ENCODE peak calls at places on chromosomes 5 and 9, in four cellular contexts. One of them, this sample, is unnamed.
A peak's percentile ranks its signal among the peaks of the same experiment; 100 is the strongest.

GRCh38 chr5:133756036-133756435 is 143.7 kb upstream of the FSTL4 start:
- DNase-seq in H1: no peak
- DNase-seq in K562: no peak
- DNase-seq in HepG2: no peak
- DNase-seq in this sample: no peak

GRCh38 chr5:152218694-152219093 is 186.4 kb downstream of the NMUR2 start:
- DNase-seq in H1: no peak
- DNase-seq in HepG2: peak; percentile 1
- DNase-seq in K562: no peak
- DNase-seq in this sample: no peak

GRCh38 chr5:40757400-40757799 is 1.6 kb upstream of the TTC33 start:
- DNase-seq in HepG2: no peak
- DNase-seq in K562: no peak
- DNase-seq in H1: no peak
- DNase-seq in this sample: no peak

GRCh38 chr5:150710165-150710564 is 9.3 kb upstream of the RBM22 start:
- DNase-seq in HepG2: no peak
- DNase-seq in H1: no peak
- DNase-seq in K562: no peak
- DNase-seq in this sample: no peak

GRCh38 chr5:32225445-32225844 is 51.3 kb upstream of the GOLPH3 start:
- DNase-seq in K562: no peak
- DNase-seq in HepG2: peak; percentile 38
- DNase-seq in H1: no peak
- DNase-seq in this sample: no peak

GRCh38 chr5:84218546-84218945 is 166.1 kb downstream of the EDIL3 start:
- DNase-seq in HepG2: no peak
- DNase-seq in K562: no peak
- DNase-seq in H1: no peak
- DNase-seq in this sample: no peak

GRCh38 chr9:110016340-110016739 is 191.6 kb downstream of the C9orf152 start:
- DNase-seq in K562: no peak
- DNase-seq in H1: no peak
- DNase-seq in HepG2: peak; percentile 18
- DNase-seq in this sample: no peak

GRCh38 chr9:36218411-36218901 is 27.7 kb downstream of the CLTA start:
- DNase-seq in H1: no peak
- DNase-seq in K562: no peak
- DNase-seq in HepG2: no peak
- DNase-seq in this sample: no peak

GRCh38 chr9:95341262-95342011 is 23.9 kb upstream of the FANCC start:
- DNase-seq in H1: no peak
- DNase-seq in K562: no peak
- DNase-seq in HepG2: no peak
- DNase-seq in this sample: no peak

GRCh38 chr5:142915840-142916424 is 145.8 kb downstream of the ARHGAP26 start:
- DNase-seq in HepG2: peak; percentile 50
- DNase-seq in K562: peak; percentile 14
- DNase-seq in H1: peak; percentile 38
- DNase-seq in this sample: peak; percentile 51

GRCh38 chr5:142233083-142234032 is 91.5 kb downstream of the SPRY4 start:
- DNase-seq in K562: no peak
- DNase-seq in H1: no peak
- DNase-seq in HepG2: no peak
- DNase-seq in this sample: no peak

GRCh38 chr9:136402067-136402466 is 2.1 kb upstream of the SNAPC4 start:
- DNase-seq in H1: no peak
- DNase-seq in HepG2: no peak
- DNase-seq in K562: no peak
- DNase-seq in this sample: no peak

GRCh38 chr9:136403915-136404800 is 4.2 kb upstream of the SNAPC4 start:
- DNase-seq in K562: no peak
- DNase-seq in H1: no peak
- DNase-seq in HepG2: no peak
- DNase-seq in this sample: peak; percentile 46

GRCh38 chr9:136405481-136405880 is 4.9 kb downstream of the ENTR1 start:
- DNase-seq in HepG2: no peak
- DNase-seq in K562: no peak
- DNase-seq in H1: no peak
- DNase-seq in this sample: no peak

GRCh38 chr9:136404801-136405136 is 4.8 kb upstream of the SNAPC4 start:
- DNase-seq in H1: no peak
- DNase-seq in HepG2: no peak
- DNase-seq in K562: no peak
- DNase-seq in this sample: no peak

DNA sequence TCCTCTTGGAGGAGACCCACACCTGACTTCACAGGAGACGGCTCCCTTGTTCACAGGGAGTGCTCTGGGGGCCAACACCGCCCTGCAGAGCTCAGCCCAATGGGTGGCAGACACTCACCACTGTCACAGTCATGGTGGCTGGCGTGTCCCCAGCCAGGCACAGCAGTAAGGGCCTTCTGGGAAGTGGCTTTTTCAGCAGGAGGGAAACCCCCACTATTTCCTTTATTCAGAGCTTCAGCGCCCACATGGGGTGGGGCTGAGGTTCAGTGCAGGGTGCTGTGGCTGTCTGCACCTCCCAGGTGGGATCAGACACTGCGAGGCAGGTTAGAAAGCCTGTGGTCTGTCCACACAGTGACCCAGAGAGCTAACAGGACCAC is 3.6 kb upstream of the SNAPC4 start:
- DNase-seq in H1: no peak
- DNase-seq in K562: no peak
- DNase-seq in HepG2: no peak
- DNase-seq in this sample: peak; percentile 51
- TF ChIP-seq TAF1 in H1: no peak
- TF ChIP-seq TAF1 in K562: no peak
- TF ChIP-seq TAF1 in HepG2: no peak
- TF ChIP-seq TAF1 in this sample: no peak

DNA sequence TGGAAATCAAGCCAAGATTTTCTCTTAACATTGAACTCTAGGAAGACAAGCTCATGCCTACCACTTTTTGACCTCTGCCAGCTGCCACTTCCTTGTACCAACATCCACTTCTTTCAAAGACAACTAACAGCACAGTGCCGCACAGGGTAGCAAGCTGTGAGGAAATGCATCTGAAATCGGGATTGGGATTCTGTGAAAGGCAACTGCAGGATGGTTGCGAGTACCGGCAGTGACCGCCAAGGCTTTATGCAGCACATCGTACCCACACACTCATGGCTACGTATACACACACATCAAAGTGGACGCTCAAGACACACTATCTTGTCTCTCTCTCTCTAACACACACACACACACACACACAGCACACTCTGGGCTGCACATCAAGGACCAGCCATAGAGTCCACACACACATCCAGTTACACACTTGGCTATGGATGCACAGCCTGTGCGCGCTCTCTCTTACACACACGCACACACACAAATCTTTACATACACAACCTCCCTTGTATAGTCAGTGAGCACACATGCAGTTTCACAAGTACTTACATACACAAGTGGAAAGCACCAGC is 972 bp downstream of the HTR4 start:
- DNase-seq in H1: no peak
- DNase-seq in HepG2: no peak
- DNase-seq in K562: no peak
- DNase-seq in this sample: no peak
- TF ChIP-seq ZNF274 in H1: no peak
- TF ChIP-seq ZNF274 in HepG2: no peak
- TF ChIP-seq ZNF274 in K562: no peak
- TF ChIP-seq ZNF274 in this sample: no peak

GRCh38 chr5:72246954-72247442 is 73.0 kb downstream of the MRPS27 start:
- DNase-seq in HepG2: no peak
- DNase-seq in H1: no peak
- DNase-seq in K562: no peak
- DNase-seq in this sample: no peak
- TF ChIP-seq TAF1 in HepG2: no peak
- TF ChIP-seq TAF1 in H1: no peak
- TF ChIP-seq TAF1 in K562: no peak
- TF ChIP-seq TAF1 in this sample: no peak

GRCh38 chr9:108386859-108387384 is 468.9 kb downstream of the ACTL7B start:
- DNase-seq in K562: no peak
- DNase-seq in H1: no peak
- DNase-seq in HepG2: no peak
- DNase-seq in this sample: no peak
- TF ChIP-seq ZNF274 in K562: no peak
- TF ChIP-seq ZNF274 in H1: no peak
- TF ChIP-seq ZNF274 in HepG2: no peak
- TF ChIP-seq ZNF274 in this sample: no peak

GRCh38 chr9:98536542-98537173 is 172.1 kb downstream of the GABBR2 start:
- DNase-seq in H1: peak; percentile 15
- DNase-seq in HepG2: peak; percentile 5
- DNase-seq in K562: peak; percentile 57
- DNase-seq in this sample: peak; percentile 4

GRCh38 chr9:98538203-98538602 is 170.5 kb downstream of the GABBR2 start:
- DNase-seq in HepG2: no peak
- DNase-seq in H1: no peak
- DNase-seq in K562: peak; percentile 36
- DNase-seq in this sample: no peak

GRCh38 chr9:98539954-98540353 is 168.8 kb downstream of the GABBR2 start:
- DNase-seq in HepG2: no peak
- DNase-seq in H1: no peak
- DNase-seq in K562: no peak
- DNase-seq in this sample: no peak

GRCh38 chr9:98540476-98540875 is 168.3 kb downstream of the GABBR2 start:
- DNase-seq in H1: no peak
- DNase-seq in K562: no peak
- DNase-seq in HepG2: no peak
- DNase-seq in this sample: no peak

DNA sequence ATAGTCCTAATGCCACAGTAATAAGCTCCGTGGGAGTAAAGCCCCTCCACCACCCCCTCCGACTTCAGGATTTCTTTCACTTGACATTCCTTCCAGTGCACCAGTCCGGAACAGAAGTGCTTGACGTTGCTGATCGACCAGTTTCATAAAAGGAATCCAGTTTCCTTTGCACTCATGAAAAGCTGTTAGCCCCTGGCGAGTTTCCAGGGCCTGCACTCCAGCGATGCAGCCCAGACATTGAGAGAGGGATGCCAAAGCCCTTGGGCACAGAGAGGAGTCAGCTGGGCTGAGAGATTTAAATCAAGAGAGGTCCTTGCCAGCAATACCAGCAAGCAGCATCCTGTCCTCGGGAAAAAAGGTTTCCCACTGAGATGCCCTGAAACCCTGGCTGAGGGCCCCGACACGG is 170.1 kb downstream of the GABBR2 start:
- DNase-seq in HepG2: no peak
- DNase-seq in K562: no peak
- DNase-seq in H1: no peak
- DNase-seq in this sample: no peak
- TF ChIP-seq TAF1 in HepG2: no peak
- TF ChIP-seq TAF1 in K562: no peak
- TF ChIP-seq TAF1 in H1: no peak
- TF ChIP-seq TAF1 in this sample: no peak

DNA sequence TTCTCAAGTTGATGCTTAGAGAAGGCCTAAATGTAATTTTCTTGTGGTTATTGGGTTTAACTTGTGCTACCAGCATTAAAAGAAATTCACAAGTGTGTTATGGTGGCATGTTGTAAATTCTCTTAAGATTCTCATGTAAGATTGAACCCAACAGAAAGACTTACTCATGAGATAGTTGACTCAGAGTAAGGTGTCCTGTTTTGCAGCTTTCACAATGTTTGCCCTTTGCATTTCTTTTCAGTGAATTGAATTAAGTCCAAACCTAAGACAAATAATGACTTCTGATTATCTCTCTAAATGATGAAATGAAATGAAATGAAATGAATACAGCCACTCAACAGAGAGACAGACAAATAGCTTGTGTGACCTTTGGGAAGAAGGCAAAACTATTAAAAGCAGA is 1696.9 kb upstream of the WWC1 start:
- DNase-seq in K562: no peak
- DNase-seq in HepG2: no peak
- DNase-seq in H1: no peak
- DNase-seq in this sample: no peak
- TF ChIP-seq ZNF274 in K562: no peak
- TF ChIP-seq ZNF274 in HepG2: no peak
- TF ChIP-seq ZNF274 in H1: no peak
- TF ChIP-seq ZNF274 in this sample: no peak

DNA sequence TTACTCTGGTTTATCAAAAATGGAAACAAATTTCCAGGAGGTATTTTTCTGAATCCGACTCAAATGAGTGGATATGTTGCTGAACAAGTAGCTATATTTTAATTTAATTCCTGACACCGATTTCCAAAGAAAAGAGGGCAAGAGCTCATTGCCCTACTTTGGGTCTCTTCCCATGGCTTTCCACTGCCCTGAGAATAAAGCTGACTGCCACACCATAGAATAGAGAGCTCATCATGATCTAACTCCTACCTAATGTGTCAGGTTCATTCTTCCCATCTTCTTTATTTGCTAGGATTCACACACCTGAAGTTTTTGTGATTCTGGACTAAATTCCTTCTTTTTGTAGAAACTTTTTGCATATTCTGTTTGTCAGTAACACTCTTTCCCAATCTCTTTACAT is 792.1 kb downstream of the DTWD2 start:
- DNase-seq in H1: no peak
- DNase-seq in K562: no peak
- DNase-seq in HepG2: no peak
- DNase-seq in this sample: no peak
- TF ChIP-seq TAF1 in H1: no peak
- TF ChIP-seq TAF1 in K562: no peak
- TF ChIP-seq TAF1 in HepG2: no peak
- TF ChIP-seq TAF1 in this sample: no peak